ENCODE peak calls at places on chromosomes 6 and 20, in four cellular contexts. C, J, O and K are unnamed samples.

GRCh38 chr6:47403801-47404200 is 73.8 kb upstream of the CD2AP start:
- DNase-seq in C (no peak), J (no peak), O (no peak), K (no peak)

GRCh38 chr20:46816916-46817638 is 77.6 kb upstream of the EYA2 start:
- DNase-seq in C (no peak), O (no peak), J (no peak), K (no peak)

GRCh38 chr6:50240986-50241385 is 191.3 kb upstream of the DEFB112 start:
- DNase-seq in O (no peak), C (no peak), J (no peak), K (no peak)

GRCh38 chr20:59221881-59222238 is 58.2 kb downstream of the ZNF831 start:
- DNase-seq in J (no peak), C (no peak), O (no peak), K (no peak)

GRCh38 chr6:15595461-15596173 is 67.2 kb downstream of the DTNBP1 start:
- DNase-seq in O (no peak), J (no peak), C (no peak), K (peak)

GRCh38 chr6:150409576-150410066 is 40.8 kb downstream of the IYD start:
- DNase-seq in O (no peak), J (no peak), C (no peak), K (peak)

GRCh38 chr6:116145786-116146675 is 20.1 kb upstream of the COL10A1 start:
- DNase-seq in C (no peak), O (no peak), J (no peak), K (no peak)

GRCh38 chr20:19692685-19693119 is 65.4 kb upstream of the RIN2 start:
- DNase-seq in O (peak), C (peak), J (no peak), K (peak)

GRCh38 chr20:18007534-18008292 is 38.9 kb downstream of the MGME1 start:
- DNase-seq in C (no peak), O (no peak), J (no peak), K (no peak)

GRCh38 chr20:13684566-13685222 is 46.0 kb upstream of the TASP1 start:
- DNase-seq in C (no peak), J (peak), O (peak), K (peak)

GRCh38 chr6:138691595-138692057 is 81.9 kb upstream of the CCDC28A start:
- DNase-seq in J (no peak), O (no peak), C (no peak), K (no peak)

GRCh38 chr6:69914015-69914485 is 47.7 kb downstream of the COL19A1 start:
- DNase-seq in C (no peak), O (no peak), J (no peak), K (no peak)

GRCh38 chr6:88785478-88785877 is 177.9 kb downstream of the RNGTT start:
- DNase-seq in O (no peak), J (no peak), C (no peak), K (no peak)

GRCh38 chr20:43682446-43682845 is 15.5 kb downstream of the MYBL2 start:
- DNase-seq in O (peak), C (no peak), J (no peak), K (no peak)

GRCh38 chr6:169935348-169935718 is 183.9 kb downstream of the ERMARD start:
- DNase-seq in C (no peak), O (no peak), J (no peak), K (no peak)

GRCh38 chr6:327538-328183 is 35.4 kb downstream of the DUSP22 start:
- DNase-seq in J (no peak), O (no peak), C (no peak), K (no peak)

GRCh38 chr20:36572701-36573102 is 695 bp upstream of the TGIF2 start:
- DNase-seq in C (peak), O (no peak), J (no peak), K (no peak)

GRCh38 chr20:11849976-11850670 is 67.6 kb upstream of the BTBD3 start:
- DNase-seq in J (no peak), O (no peak), C (no peak), K (no peak)

GRCh38 chr6:45072014-45072413 is 256.1 kb upstream of the RUNX2 start:
- DNase-seq in J (no peak), C (no peak), O (no peak), K (peak)

GRCh38 chr20:34859367-34859766 is 13.3 kb downstream of the GGT7 start:
- DNase-seq in C (no peak), O (no peak), J (no peak), K (no peak)

GRCh38 chr20:25402583-25402982 is 4.9 kb upstream of the GINS1 start:
- DNase-seq in O (no peak), J (no peak), C (no peak), K (no peak)

GRCh38 chr20:3358676-3359340 is 48.7 kb downstream of the DNAAF9 start:
- DNase-seq in C (no peak), O (no peak), J (no peak), K (no peak)

GRCh38 chr20:58039569-58040092 is 188.8 kb downstream of the ANKRD60 start:
- DNase-seq in J (no peak), C (no peak), O (no peak), K (no peak)

GRCh38 chr6:9606435-9607134 is 808.3 kb downstream of the TFAP2A start:
- DNase-seq in J (no peak), C (no peak), O (no peak), K (no peak)

GRCh38 chr20:31638317-31638716 is 605 bp downstream of the COX4I2 start:
- DNase-seq in O (no peak), J (no peak), C (no peak), K (no peak)

GRCh38 chr6:131532476-131533108 is 40.4 kb upstream of the ARG1 start:
- DNase-seq in O (peak), C (no peak), J (peak), K (no peak)

GRCh38 chr6:150934380-150934779 is 68.9 kb downstream of the MTHFD1L start:
- DNase-seq in J (no peak), O (no peak), C (no peak), K (no peak)

GRCh38 chr6:35496036-35496850 is 636 bp downstream of the TEAD3 start:
- DNase-seq in O (no peak), J (no peak), C (peak), K (no peak)

GRCh38 chr6:35139470-35139869 is 1.7 kb downstream of the TCP11 start:
- DNase-seq in O (no peak), C (no peak), J (no peak), K (no peak)

GRCh38 chr6:22544469-22544868 is 24.9 kb upstream of the HDGFL1 start:
- DNase-seq in C (no peak), O (no peak), J (no peak), K (no peak)

GRCh38 chr6:6712979-6713514 is 124.5 kb downstream of the LY86 start:
- DNase-seq in J (no peak), O (no peak), C (no peak), K (peak)

GRCh38 chr6:25713802-25714201 is 40.7 kb upstream of the SLC17A4 start:
- DNase-seq in J (no peak), O (no peak), C (no peak), K (no peak)

GRCh38 chr6:127342946-127343752 is at the start of gene ECHDC1:
- DNase-seq in C (peak), O (peak), J (no peak), K (peak)

GRCh38 chr20:34175072-34175471 is 63.0 kb upstream of the EIF2S2 start:
- DNase-seq in O (no peak), C (no peak), J (no peak), K (no peak)

GRCh38 chr6:101445527-101445926 is 52.0 kb downstream of the GRIK2 start:
- DNase-seq in O (no peak), J (no peak), C (no peak), K (no peak)

GRCh38 chr6:88916615-88917198 is 46.7 kb downstream of the RNGTT start:
- DNase-seq in J (no peak), C (no peak), O (no peak), K (no peak)

GRCh38 chr6:131534654-131534956 is 38.4 kb upstream of the ARG1 start:
- DNase-seq in C (no peak), O (no peak), J (no peak), K (no peak)

GRCh38 chr6:101393291-101394251 is at the start of gene GRIK2:
- DNase-seq in C (peak), O (no peak), J (no peak), K (no peak)

GRCh38 chr6:137811121-137811911 is 55.7 kb upstream of the TNFAIP3 start:
- DNase-seq in J (peak), O (peak), C (peak), K (peak)

GRCh38 chr20:14792915-14793314 is 455.5 kb upstream of the FLRT3 start:
- DNase-seq in C (no peak), J (no peak), O (no peak), K (no peak)

GRCh38 chr6:135281907-135282306 is 100.8 kb downstream of the MYB start:
- DNase-seq in C (no peak), J (no peak), O (no peak), K (no peak)

GRCh38 chr6:135282425-135282824 is 101.3 kb downstream of the MYB start:
- DNase-seq in O (no peak), J (no peak), C (no peak), K (peak)

GRCh38 chr6:135277422-135277821 is 96.3 kb downstream of the MYB start:
- DNase-seq in O (no peak), C (no peak), J (no peak), K (no peak)

GRCh38 chr6:135281227-135281626 is 100.1 kb downstream of the MYB start:
- DNase-seq in O (no peak), C (no peak), J (no peak), K (peak)

DNA sequence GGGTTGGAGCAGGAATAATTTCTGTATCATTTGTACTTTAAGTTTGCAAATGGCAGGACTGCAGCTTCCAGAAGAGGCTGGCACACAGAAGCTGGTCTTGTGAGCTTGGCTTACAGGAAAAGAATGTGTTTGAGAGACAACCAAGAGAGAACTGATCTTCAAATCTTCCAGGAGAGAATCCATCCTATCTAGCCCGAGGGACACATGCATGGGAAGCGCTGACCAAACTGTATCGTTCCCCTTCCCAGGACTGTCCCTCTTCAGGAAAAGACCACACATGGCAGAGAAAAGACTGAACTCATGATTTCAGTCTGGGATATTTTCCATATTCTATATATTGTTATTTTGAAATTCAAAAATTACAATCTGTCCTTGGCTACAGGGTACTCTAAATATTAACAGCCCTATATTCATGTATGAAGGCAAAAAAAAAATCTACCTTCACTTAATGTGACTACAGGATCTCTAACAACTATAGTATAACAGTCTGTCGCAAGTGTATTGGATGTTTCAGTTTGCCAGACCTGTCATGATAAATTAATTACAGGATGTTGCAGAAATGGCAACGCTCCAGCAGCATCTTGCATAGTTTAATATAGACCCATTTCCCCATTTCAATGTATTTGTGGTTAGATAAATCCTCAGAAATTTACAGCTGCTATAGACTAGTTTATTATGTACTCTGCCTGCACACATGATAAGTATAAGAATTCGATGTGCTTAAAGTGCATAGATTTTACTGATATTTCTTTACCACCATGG is 99.4 kb downstream of the MYB start:
- DNase-seq in J (no peak), C (peak), O (no peak), K (peak)
- TF ChIP-seq SPI1 in J (no peak), C (no peak), O (peak), K (peak)

DNA sequence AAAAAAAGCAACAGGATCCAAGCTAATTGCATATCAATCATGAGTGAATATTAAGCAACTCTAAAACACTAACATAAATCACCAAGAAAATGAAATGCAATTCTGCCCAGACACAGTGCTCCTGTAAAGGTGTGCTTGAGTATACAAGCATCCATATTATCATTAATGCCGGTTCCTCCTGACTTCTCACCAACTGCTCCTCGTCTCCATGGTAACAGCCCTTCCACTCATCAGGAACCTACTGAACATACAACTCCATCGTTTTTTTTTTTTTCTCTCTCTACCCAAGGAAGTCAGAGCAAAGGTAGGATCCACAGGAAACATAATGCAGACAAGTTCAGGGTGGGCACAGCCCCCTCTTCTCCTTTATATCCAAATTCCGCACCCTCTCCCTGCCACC is 12.4 kb downstream of the GABBR1 start:
- DNase-seq in O (no peak), J (no peak), C (no peak), K (no peak)
- TF ChIP-seq POLR2AphosphoS5 in O (no peak), J (no peak), C (no peak), K (no peak)

GRCh38 chr6:155778336-155778735 is 322.7 kb upstream of the NOX3 start:
- DNase-seq in O (no peak), C (no peak), J (no peak), K (no peak)

GRCh38 chr6:155782739-155783459 is 327.3 kb upstream of the NOX3 start:
- DNase-seq in O (no peak), C (no peak), J (no peak), K (no peak)

GRCh38 chr6:155779421-155779820 is 323.8 kb upstream of the NOX3 start:
- DNase-seq in J (no peak), C (no peak), O (no peak), K (no peak)

GRCh38 chr6:155786528-155786927 is 330.9 kb upstream of the NOX3 start:
- DNase-seq in J (no peak), O (no peak), C (no peak), K (no peak)

DNA sequence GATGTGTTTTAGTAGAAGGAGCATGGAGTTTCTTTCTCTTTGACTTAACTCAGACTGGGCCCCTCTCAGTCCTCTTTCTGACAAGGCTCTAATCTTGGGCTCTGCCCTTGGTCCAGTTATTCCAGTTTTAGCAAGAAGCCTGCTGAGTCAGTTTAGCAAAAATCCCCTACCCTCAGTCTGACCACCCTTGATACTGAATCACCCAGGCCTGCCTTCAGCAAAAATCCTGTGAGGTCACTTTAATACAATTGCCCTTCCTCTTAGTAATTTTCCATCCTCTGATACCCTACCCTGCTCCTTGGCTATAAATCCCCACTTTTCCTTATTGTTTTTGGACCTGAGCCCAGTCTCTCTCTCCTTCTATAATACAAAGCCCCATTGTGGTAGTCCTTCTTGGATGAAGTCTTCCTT is 326.7 kb upstream of the NOX3 start:
- DNase-seq in J (no peak), C (no peak), O (no peak), K (no peak)
- TF ChIP-seq SPI1 in J (no peak), C (no peak), O (no peak), K (no peak)

GRCh38 chr6:53066059-53066406 is 829 bp downstream of the FBXO9 start:
- DNase-seq in J (no peak), O (no peak), C (peak), K (no peak)
- TF ChIP-seq POLR2AphosphoS5 in J (no peak), O (no peak), C (no peak), K (no peak)

GRCh38 chr6:167827062-167827587 is 414 bp downstream of the AFDN start:
- DNase-seq in J (no peak), C (no peak), O (peak), K (no peak)
- TF ChIP-seq SPI1 in J (no peak), C (no peak), O (no peak), K (no peak)